ENCODE peak calls at places on chromosomes 2 and 18, in five cellular contexts. One of them, this sample, is unnamed.

GRCh38 chr2:37600735-37601134 is 70.7 kb downstream of the CDC42EP3 start:
- DNase-seq in RWPE1: no peak
- DNase-seq in AG10803: no peak
- DNase-seq in AG04449: no peak
- DNase-seq in colonic mucosa: no peak
- DNase-seq in this sample: no peak

GRCh38 chr2:236887953-236888765 is 197.5 kb upstream of the COPS8 start:
- DNase-seq in RWPE1: no peak
- DNase-seq in AG10803: peak; percentile 11
- DNase-seq in AG04449: no peak
- DNase-seq in colonic mucosa: no peak
- DNase-seq in this sample: no peak

GRCh38 chr2:167253025-167253424 is 364.7 kb downstream of the XIRP2 start:
- DNase-seq in RWPE1: no peak
- DNase-seq in AG10803: no peak
- DNase-seq in AG04449: no peak
- DNase-seq in colonic mucosa: no peak
- DNase-seq in this sample: no peak

GRCh38 chr18:12041561-12041960 is 52.1 kb upstream of the ANKRD62 start:
- DNase-seq in RWPE1: peak; percentile 31
- DNase-seq in AG10803: peak; percentile 79
- DNase-seq in AG04449: peak; percentile 65
- DNase-seq in colonic mucosa: no peak
- DNase-seq in this sample: no peak

GRCh38 chr2:147665035-147665434 is 179.8 kb upstream of the ACVR2A start:
- DNase-seq in RWPE1: peak; percentile 17
- DNase-seq in AG10803: peak; percentile 12
- DNase-seq in AG04449: no peak
- DNase-seq in colonic mucosa: no peak
- DNase-seq in this sample: no peak

GRCh38 chr2:196160101-196160500 is 11.3 kb downstream of the STK17B start:
- DNase-seq in RWPE1: peak; percentile 72
- DNase-seq in AG10803: peak; percentile 92
- DNase-seq in AG04449: peak; percentile 75
- DNase-seq in colonic mucosa: peak; percentile 64
- DNase-seq in this sample: no peak

GRCh38 chr2:71608441-71608840 is 155.1 kb downstream of the DYSF start:
- DNase-seq in RWPE1: no peak
- DNase-seq in AG10803: no peak
- DNase-seq in AG04449: no peak
- DNase-seq in colonic mucosa: no peak
- DNase-seq in this sample: no peak

GRCh38 chr2:188202777-188203176 is 88.9 kb upstream of the GULP1 start:
- DNase-seq in RWPE1: no peak
- DNase-seq in AG10803: no peak
- DNase-seq in AG04449: no peak
- DNase-seq in colonic mucosa: no peak
- DNase-seq in this sample: no peak

GRCh38 chr2:37721219-37721600 is 49.8 kb upstream of the CDC42EP3 start:
- DNase-seq in RWPE1: no peak
- DNase-seq in AG10803: peak; percentile 86
- DNase-seq in AG04449: no peak
- DNase-seq in colonic mucosa: no peak
- DNase-seq in this sample: no peak

GRCh38 chr2:127128508-127128907 is 21.6 kb upstream of the BIN1 start:
- DNase-seq in RWPE1: peak; percentile 37
- DNase-seq in AG10803: no peak
- DNase-seq in AG04449: no peak
- DNase-seq in colonic mucosa: peak; percentile 68
- DNase-seq in this sample: no peak

GRCh38 chr2:104844813-104845551 is 8.9 kb upstream of the POU3F3 start:
- DNase-seq in RWPE1: no peak
- DNase-seq in AG10803: no peak
- DNase-seq in AG04449: no peak
- DNase-seq in colonic mucosa: no peak
- DNase-seq in this sample: no peak

GRCh38 chr18:13191779-13192178 is 26.8 kb upstream of the LDLRAD4 start:
- DNase-seq in RWPE1: no peak
- DNase-seq in AG10803: no peak
- DNase-seq in AG04449: no peak
- DNase-seq in colonic mucosa: no peak
- DNase-seq in this sample: no peak

This sample was measured in NCI-H146.